ENCODE peak calls at places on chromosome 17, in five cellular contexts. B, D, T, Q and S are unnamed samples.

GRCh38 chr17:77419547-77420475 is 279.0 kb downstream of the SEC14L1 start:
- DNase-seq in B (peak; percentile 87), D (peak; percentile 42), T (peak; percentile 94), Q (no peak), S (peak; percentile 41)

GRCh38 chr17:42459256-42459982 is 741 bp downstream of the ATP6V0A1 start:
- DNase-seq in B (peak; percentile 7), D (peak; percentile 77), T (peak; percentile 71), Q (no peak), S (peak; percentile 74)

GRCh38 chr17:19549746-19550623 is 16.3 kb downstream of the SLC47A1 start:
- DNase-seq in B (no peak), D (no peak), T (no peak), Q (no peak), S (no peak)

GRCh38 chr17:50297407-50297865 is 23.2 kb downstream of the TMEM92 start:
- DNase-seq in B (peak; percentile 77), D (peak; percentile 77), T (peak; percentile 77), Q (no peak), S (peak; percentile 66)

GRCh38 chr17:79405823-79406222 is 205.0 kb downstream of the RBFOX3 start:
- DNase-seq in B (no peak), D (no peak), T (no peak), Q (no peak), S (no peak)

GRCh38 chr17:39080416-39081179 is 70.8 kb downstream of the PLXDC1 start:
- DNase-seq in B (no peak), D (peak; percentile 71), T (no peak), Q (no peak), S (peak; percentile 84)

GRCh38 chr17:14515015-14515414 is 214.1 kb downstream of the HS3ST3B1 start:
- DNase-seq in B (no peak), D (peak; percentile 1), T (peak; percentile 13), Q (no peak), S (peak; percentile 14)

GRCh38 chr17:35046740-35047283 is 16.7 kb downstream of the RFFL start:
- DNase-seq in B (no peak), D (peak; percentile 73), T (no peak), Q (peak; percentile 81), S (peak; percentile 86)

GRCh38 chr17:82217530-82218204 is 5.0 kb upstream of the CCDC57 start:
- DNase-seq in B (no peak), D (peak; percentile 94), T (no peak), Q (no peak), S (peak; percentile 85)

GRCh38 chr17:731943-732787 is at the start of gene TLCD3A:
- DNase-seq in B (peak; percentile 81), D (peak; percentile 49), T (peak; percentile 71), Q (no peak), S (peak; percentile 56)

GRCh38 chr17:40596261-40596919 is 31.1 kb upstream of the CCR7 start:
- DNase-seq in B (no peak), D (peak; percentile 55), T (peak; percentile 54), Q (peak; percentile 59), S (peak; percentile 35)

GRCh38 chr17:29495011-29495410 is 71.8 kb downstream of the ABHD15 start:
- DNase-seq in B (no peak), D (peak; percentile 66), T (no peak), Q (no peak), S (peak; percentile 38)

GRCh38 chr17:54754560-54754959 is 146.1 kb upstream of the TOM1L1 start:
- DNase-seq in B (no peak), D (no peak), T (peak; percentile 55), Q (no peak), S (no peak)

GRCh38 chr17:79711715-79712305 is 18.9 kb upstream of the ENPP7 start:
- DNase-seq in B (no peak), D (no peak), T (peak; percentile 55), Q (no peak), S (no peak)

GRCh38 chr17:55601874-55602364 is 90.7 kb upstream of the SMIM36 start:
- DNase-seq in B (peak; percentile 23), D (peak; percentile 74), T (peak; percentile 91), Q (no peak), S (peak; percentile 70)

GRCh38 chr17:35044181-35044580 is 19.3 kb downstream of the RFFL start:
- DNase-seq in B (no peak), D (no peak), T (no peak), Q (no peak), S (no peak)

GRCh38 chr17:2400474-2400866 is 390 bp downstream of the MNT start:
- DNase-seq in B (peak; percentile 83), D (peak; percentile 52), T (peak; percentile 83), Q (no peak), S (no peak)

GRCh38 chr17:65121916-65122821 is 15.0 kb upstream of the RGS9 start:
- DNase-seq in B (no peak), D (no peak), T (no peak), Q (peak; percentile 42), S (no peak)

GRCh38 chr17:16975744-16976625 is 4.1 kb upstream of the TNFRSF13B start:
- DNase-seq in B (no peak), D (no peak), T (no peak), Q (peak; percentile 93), S (no peak)
- H3K4me3 ChIP-seq in B (no peak overlapping the region), D (no peak overlapping the region), T (no peak overlapping the region), Q (peak overlapping the region; percentile 29), S (no peak overlapping the region)

GRCh38 chr17:6796887-6797490 is 21.0 kb downstream of the FBXO39 start:
- DNase-seq in B (no peak), D (peak; percentile 76), T (no peak), Q (no peak), S (peak; percentile 78)

GRCh38 chr17:6799738-6800137 is 23.7 kb downstream of the FBXO39 start:
- DNase-seq in B (no peak), D (no peak), T (peak; percentile 14), Q (no peak), S (no peak)

GRCh38 chr17:6793748-6794493 is 17.9 kb downstream of the FBXO39 start:
- DNase-seq in B (no peak), D (no peak), T (no peak), Q (no peak), S (no peak)

GRCh38 chr17:6797718-6798351 is 21.8 kb downstream of the FBXO39 start:
- DNase-seq in B (no peak), D (no peak), T (no peak), Q (no peak), S (peak; percentile 35)

DNA sequence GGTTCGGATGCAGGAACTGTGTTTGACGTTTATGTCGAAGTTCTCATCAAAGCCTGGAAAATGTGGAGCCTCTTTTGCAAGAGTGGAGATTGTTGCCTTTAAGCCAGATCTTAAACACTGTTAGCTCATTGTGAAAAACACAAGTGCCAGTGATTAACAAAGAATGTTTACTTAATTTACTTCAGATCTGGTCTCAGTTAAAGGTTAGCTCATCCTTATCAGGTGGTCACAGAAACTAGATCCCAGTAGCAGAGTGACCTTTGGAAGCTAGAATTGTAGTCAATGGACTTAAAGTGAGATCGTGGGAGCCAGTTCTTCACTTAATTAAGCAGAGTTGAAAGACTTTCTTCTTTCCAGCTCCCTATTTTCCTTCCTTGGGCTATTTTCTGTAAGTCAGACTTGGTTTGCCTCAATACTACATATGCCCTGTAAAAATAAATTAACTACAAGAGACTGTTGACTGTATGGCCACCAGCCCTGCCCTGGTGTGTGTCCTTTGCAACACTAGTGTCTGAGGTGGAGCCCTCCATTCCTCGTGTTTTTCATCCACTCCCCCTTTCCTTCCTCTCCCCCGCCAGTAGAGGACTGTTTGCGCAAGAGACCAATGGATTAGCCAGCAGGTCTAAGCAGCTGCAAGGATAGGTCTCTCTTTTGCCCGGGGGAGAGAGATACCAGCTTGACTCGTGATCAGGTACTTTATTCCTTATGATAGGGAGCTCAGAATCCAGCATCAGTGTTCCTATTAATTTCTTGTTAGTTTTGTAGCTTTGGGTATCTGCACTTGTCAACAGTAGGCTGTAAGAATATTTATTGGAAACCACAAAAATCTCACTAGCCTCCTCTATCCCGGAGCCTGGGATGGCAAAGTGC is 20.2 kb downstream of the FBXO39 start:
- DNase-seq in B (no peak), D (peak; percentile 37), T (no peak), Q (no peak), S (no peak)
- H3K4me3 ChIP-seq in B (no peak overlapping the region), D (no peak overlapping the region), T (no peak overlapping the region), Q (no peak overlapping the region), S (no peak overlapping the region)

DNA sequence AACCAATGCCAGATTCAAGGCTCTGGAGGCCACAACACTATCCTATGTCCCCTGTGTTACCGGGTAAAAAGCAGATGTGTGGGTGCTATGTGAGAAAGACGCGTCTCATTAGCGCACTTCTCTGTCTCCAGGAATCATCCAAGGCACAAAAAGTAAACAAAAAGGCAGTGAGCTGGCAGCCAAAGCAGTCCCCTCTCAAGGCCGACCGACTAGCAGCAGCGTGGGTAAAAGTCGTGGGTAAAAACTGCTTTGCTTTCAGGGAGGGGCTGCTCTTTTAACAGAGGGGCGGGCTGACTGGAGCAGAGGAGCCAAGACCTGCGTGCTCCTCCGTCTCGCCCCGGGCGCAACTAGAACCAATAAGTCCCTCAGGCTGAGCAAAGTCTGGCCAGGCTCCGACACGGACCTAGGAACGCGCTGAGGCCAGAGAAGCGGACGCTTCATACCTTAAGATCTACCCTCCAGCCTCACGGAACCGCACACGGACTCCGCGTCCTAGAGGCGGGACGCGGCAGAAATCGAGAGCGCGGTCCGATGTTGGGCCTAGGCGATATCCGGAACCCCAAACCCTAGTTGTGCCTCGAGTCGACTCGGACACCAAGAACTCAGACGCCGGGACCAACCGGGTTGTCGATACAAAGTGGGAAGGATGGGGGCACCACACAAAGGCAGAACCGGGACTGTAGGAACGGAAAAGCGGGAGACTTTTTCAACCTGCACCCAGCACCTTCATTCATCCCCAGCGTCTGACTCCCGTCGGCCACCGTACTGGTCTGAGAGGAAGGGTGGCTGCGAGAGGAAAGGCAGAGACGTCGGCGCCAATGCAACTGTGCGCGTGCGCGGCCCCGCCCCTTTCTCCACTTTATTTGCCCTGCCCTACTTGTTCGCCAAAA is at the start of gene INTS2:
- DNase-seq in B (peak; percentile 94), D (peak; percentile 97), T (peak; percentile 95), Q (peak; percentile 83), S (peak; percentile 94)
- H3K4me3 ChIP-seq in B (peak within 1 kb of the TSS; percentile 86), D (peak within 1 kb of the TSS; percentile 81), T (peak within 1 kb of the TSS; percentile 76), Q (peak within 1 kb of the TSS; percentile 88), S (peak within 1 kb of the TSS; percentile 91)

DNA sequence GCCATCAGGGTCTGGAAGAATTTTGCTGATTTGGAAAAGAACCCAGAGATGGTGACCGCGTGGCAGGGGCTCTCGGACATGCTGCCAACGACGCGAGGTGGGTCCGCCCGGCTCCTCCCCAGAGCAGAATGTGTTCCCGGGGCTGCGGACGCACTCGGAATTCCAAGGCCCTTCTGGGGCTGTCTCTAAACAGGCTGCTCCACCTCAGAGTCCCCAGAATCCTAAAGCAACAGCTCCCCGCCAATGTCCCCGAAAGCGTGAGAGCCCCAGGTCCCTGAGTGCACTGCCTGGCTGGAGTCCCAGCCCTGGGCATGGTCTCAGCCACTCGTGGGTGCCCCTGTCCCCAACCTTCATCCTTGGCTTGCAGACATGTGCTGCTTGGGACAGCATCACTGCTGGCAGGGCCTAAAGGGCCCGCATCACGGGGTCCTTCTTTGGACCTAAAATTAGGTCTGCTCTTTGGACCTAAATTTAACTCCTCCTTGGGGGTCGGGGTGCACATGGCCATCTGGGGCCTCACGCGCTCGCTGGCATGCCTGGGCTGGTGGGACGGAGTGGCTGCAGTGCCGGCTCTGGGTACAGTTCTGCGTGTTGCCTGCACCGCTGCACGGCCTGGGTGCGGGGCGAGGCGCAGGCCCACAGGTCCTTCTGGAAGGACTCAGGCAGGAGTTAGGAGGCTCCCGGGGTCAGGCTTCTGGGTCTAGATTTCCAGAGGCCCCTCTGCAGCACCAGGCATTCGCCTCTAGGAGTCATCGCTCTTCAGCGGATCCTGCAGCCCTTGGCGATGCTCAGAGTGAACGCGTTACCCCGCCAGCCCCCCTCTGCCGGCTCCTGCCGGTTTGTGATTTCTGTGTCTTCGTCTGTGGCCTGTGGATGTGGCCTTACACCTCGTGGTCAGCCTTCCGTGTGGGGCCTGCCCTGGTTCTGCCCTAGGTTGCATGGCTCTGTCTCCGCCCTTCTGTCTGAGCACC is 41.9 kb upstream of the CHMP6 start:
- DNase-seq in B (no peak), D (no peak), T (peak; percentile 65), Q (no peak), S (no peak)
- H3K4me3 ChIP-seq in B (no peak overlapping the region), D (no peak overlapping the region), T (no peak overlapping the region), Q (no peak overlapping the region), S (no peak overlapping the region)